ENCODE peak calls at places on chromosomes 12 and 14, in five cellular contexts. V, Z, M, Y and O are unnamed samples. For H3K4me1, the result is how much of the 10 kb centered on the place peaks cover.

GRCh38 chr12:95197636-95198035 is 19.6 kb downstream of the FGD6 start:
- DNase-seq in M (no peak), Y (no peak), V (no peak), Z (no peak), O (no peak)

GRCh38 chr14:58752782-58753181 is 115.0 kb downstream of the DACT1 start:
- DNase-seq in M (peak), V (peak), Z (no peak), Y (peak), O (no peak)

GRCh38 chr12:128772249-128772648 is 51.5 kb downstream of the SLC15A4 start:
- DNase-seq in Z (no peak), M (no peak), Y (no peak), V (no peak), O (no peak)

GRCh38 chr14:22509751-22510300 is 79.2 kb downstream of the DAD1 start:
- DNase-seq in Z (no peak), Y (no peak), M (no peak), V (no peak), O (no peak)

GRCh38 chr14:75435473-75435872 is 7.7 kb downstream of the JDP2 start:
- DNase-seq in Y (no peak), Z (no peak), M (no peak), V (no peak), O (no peak)

GRCh38 chr14:55556929-55557623 is 22.9 kb upstream of the KTN1 start:
- DNase-seq in Z (peak), Y (peak), V (peak), M (peak), O (no peak)

GRCh38 chr12:89529738-89530137 is 3.9 kb upstream of the POC1B start:
- DNase-seq in M (no peak), V (no peak), Y (no peak), Z (peak), O (no peak)

GRCh38 chr12:120579179-120579578 is 2.0 kb downstream of the POP5 start:
- DNase-seq in M (no peak), Z (no peak), Y (no peak), V (no peak), O (no peak)

GRCh38 chr12:64826234-64826633 is 1.8 kb downstream of the TBC1D30 start:
- DNase-seq in Y (peak), V (peak), M (peak), Z (peak), O (peak)

GRCh38 chr14:32986791-32987545 is 48.3 kb downstream of the NPAS3 start:
- DNase-seq in V (no peak), Y (no peak), M (no peak), Z (no peak), O (no peak)

GRCh38 chr14:68135566-68135965 is 316.0 kb downstream of the RAD51B start:
- DNase-seq in Z (no peak), Y (no peak), M (no peak), V (no peak), O (no peak)

GRCh38 chr14:86799244-86799647 is 1193.7 kb downstream of the GALC start:
- DNase-seq in V (no peak), M (no peak), Y (no peak), Z (peak), O (no peak)

GRCh38 chr14:99508896-99509629 is 27.9 kb downstream of the CCNK start:
- DNase-seq in Z (peak), M (no peak), Y (no peak), V (peak), O (no peak)

GRCh38 chr12:74370608-74371216 is 166.9 kb upstream of the ATXN7L3B start:
- DNase-seq in Z (no peak), M (no peak), Y (no peak), V (no peak), O (no peak)

GRCh38 chr12:110466791-110467190 is 1.3 kb downstream of the GPN3 start:
- DNase-seq in M (no peak), V (no peak), Y (no peak), Z (no peak), O (no peak)

GRCh38 chr12:54416908-54417603 is 2.0 kb downstream of the ITGA5 start:
- DNase-seq in M (no peak), V (no peak), Z (no peak), Y (no peak), O (no peak)

GRCh38 chr12:992647-993046 is 1.6 kb downstream of the ERC1 start:
- DNase-seq in V (no peak), Y (no peak), Z (no peak), M (no peak), O (no peak)

GRCh38 chr14:92037989-92038388 is 1.9 kb downstream of the TRIP11 start:
- DNase-seq in Z (no peak), Y (no peak), M (no peak), V (no peak), O (peak)
- H3K4me1 ChIP-seq in Z (under half), Y (under half), M (under half), V (under half), O (under half)

DNA sequence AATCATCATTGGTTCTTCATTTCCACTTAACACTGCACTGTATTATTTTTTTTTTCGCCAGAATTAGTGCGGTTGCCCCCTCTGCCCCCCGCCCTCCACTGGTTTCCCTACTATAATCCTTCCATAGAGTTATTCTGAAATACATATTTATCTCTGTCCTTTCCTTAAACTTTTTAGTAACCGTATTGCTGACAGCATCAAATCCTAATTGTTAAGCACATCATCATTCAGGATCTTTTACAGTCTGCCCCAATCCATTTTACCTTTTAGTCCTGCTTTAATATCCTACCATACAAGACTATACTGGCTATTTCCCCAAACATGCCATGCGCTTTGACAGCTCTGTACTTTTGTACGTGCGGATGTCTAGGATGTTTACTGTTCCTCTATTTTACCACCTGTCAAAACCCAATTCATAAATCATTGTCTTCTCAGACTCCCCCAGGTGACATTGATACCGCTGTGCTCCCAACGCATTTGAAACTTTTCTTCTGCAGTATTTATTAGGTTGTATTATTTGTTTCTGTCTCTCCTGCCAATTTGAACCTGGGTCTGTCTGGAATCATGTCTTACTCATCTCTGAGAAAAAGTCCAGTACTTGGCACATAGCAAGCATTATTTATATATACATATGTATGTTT is 1.0 kb downstream of the FGFR1OP2 start:
- DNase-seq in Y (no peak), Z (no peak), V (no peak), M (no peak), O (no peak)
- H3K4me1 ChIP-seq in Y (half or more), Z (under half), V (under half), M (under half), O (under half)

GRCh38 chr12:65908147-65908546 is 83.9 kb downstream of the HMGA2 start:
- DNase-seq in M (no peak), V (no peak), Y (no peak), Z (no peak), O (no peak)

GRCh38 chr12:65903680-65904403 is 79.6 kb downstream of the HMGA2 start:
- DNase-seq in Z (no peak), V (no peak), Y (no peak), M (no peak), O (no peak)

GRCh38 chr12:65907465-65907864 is 83.2 kb downstream of the HMGA2 start:
- DNase-seq in M (no peak), Z (no peak), Y (no peak), V (no peak), O (no peak)

GRCh38 chr12:65902504-65902903 is 78.2 kb downstream of the HMGA2 start:
- DNase-seq in V (no peak), Y (no peak), Z (no peak), M (no peak), O (no peak)

DNA sequence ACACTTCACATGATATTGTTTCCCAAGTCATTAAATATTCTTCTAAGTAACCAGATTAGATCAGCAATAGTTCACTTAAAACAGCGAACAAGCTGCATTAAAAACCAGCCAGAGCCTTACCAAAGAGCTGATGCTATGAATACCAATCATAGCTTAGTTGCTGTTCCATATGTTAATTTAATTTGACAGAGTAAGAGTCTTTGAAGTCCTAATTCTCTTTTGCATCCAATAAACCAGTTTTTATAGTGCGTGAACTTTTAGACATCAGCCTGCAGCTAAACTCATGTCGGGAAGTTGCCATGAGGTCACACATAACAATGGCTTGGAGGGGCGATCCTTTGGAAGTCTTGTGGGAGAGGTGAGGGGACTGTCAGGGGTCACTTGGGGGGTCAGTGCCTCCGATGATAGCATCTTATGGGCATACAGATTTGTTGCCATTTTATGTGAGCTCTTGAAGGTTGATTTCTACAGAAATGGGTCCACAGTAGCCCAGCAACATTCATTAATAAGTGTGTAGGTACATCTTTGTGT is 81.7 kb downstream of the HMGA2 start:
- DNase-seq in Y (no peak), V (no peak), Z (no peak), M (no peak), O (no peak)
- H3K4me1 ChIP-seq in Y (under half), V (under half), Z (under half), M (under half), O (under half)

DNA sequence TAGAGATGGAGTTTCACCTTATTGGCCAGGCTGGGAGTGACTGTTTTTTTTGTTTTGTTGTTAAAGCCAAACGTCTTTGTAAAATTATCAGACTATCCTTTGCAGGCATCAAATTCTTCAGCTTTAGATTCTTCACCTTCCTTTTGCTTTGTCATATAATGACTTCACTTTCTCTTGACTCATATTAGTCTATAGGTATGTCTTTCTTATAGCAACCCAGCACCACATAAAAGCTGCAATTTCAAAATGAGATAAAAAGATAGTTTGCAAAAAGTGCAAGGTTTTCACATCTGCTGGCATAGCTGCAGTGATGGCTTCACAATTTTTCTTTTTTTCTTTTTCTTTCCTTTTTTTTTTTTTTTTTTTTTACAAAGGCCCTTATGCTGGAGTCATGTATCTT is 39.2 kb downstream of the COX16 start:
- DNase-seq in Z (no peak), Y (no peak), V (no peak), M (no peak), O (no peak)
- H3K4me1 ChIP-seq in Z (under half), Y (under half), V (under half), M (under half), O (under half)

GRCh38 chr14:41806355-41806975 is 199.8 kb downstream of the LRFN5 start:
- DNase-seq in Y (no peak), Z (no peak), M (no peak), V (no peak), O (no peak)
- H3K4me1 ChIP-seq in Y (under half), Z (under half), M (under half), V (under half), O (under half)

GRCh38 chr12:122471324-122472226 is 29.2 kb downstream of the ZCCHC8 start:
- DNase-seq in Y (no peak), V (peak), M (no peak), Z (peak), O (no peak)
- H3K4me1 ChIP-seq in Y (under half), V (under half), M (under half), Z (under half), O (under half)

DNA sequence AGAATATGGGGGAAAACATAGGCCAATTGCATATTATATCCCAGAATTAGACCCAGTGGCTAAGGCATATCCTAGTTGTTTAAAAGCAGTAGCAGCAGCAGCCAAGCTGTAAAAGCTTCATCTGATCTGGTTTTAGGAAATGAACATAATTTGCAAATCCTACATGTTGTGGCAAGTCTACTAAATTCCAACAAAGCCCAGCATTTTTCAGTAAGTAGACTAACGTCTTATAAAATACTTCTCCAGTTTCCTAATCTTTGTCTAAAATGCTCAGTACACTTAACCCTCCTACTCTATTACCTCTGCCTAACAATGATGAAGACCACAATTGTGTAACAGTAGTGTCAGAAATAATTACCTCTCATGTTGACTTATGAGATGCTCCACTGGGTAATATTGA is 70.9 kb upstream of the RERGL start:
- DNase-seq in V (no peak), Y (no peak), Z (no peak), M (no peak), O (no peak)
- H3K4me1 ChIP-seq in V (under half), Y (under half), Z (under half), M (under half), O (under half)